ENCODE peak calls at places on chromosomes 4 and X, in eight cellular contexts. One of them, this sample, is unnamed.

GRCh38 chr4:129233691-129234090 is 137.7 kb downstream of the C4orf33 start:
- DNase-seq in tibial artery: no peak
- DNase-seq in colonic mucosa: no peak
- DNase-seq in mesendoderm: no peak
- DNase-seq in pancreas: no peak
- DNase-seq in spleen: no peak
- DNase-seq in cardiac muscle cell: no peak
- DNase-seq in PC-3: no peak
- DNase-seq in this sample: no peak

GRCh38 chrX:72635930-72636329 is 63.3 kb upstream of the HDAC8 start:
- DNase-seq in pancreas: no peak
- DNase-seq in cardiac muscle cell: no peak
- DNase-seq in mesendoderm: no peak
- DNase-seq in PC-3: no peak
- DNase-seq in tibial artery: no peak
- DNase-seq in spleen: no peak
- DNase-seq in colonic mucosa: no peak
- DNase-seq in this sample: no peak

GRCh38 chrX:22276781-22277180 is 4.1 kb downstream of the CBLL2 start:
- DNase-seq in pancreas: no peak
- DNase-seq in mesendoderm: no peak
- DNase-seq in tibial artery: no peak
- DNase-seq in PC-3: peak; percentile 22
- DNase-seq in cardiac muscle cell: no peak
- DNase-seq in spleen: no peak
- DNase-seq in colonic mucosa: no peak
- DNase-seq in this sample: no peak

GRCh38 chr4:114879916-114880315 is 233.5 kb downstream of the NDST4 start:
- DNase-seq in tibial artery: no peak
- DNase-seq in spleen: no peak
- DNase-seq in PC-3: no peak
- DNase-seq in mesendoderm: no peak
- DNase-seq in cardiac muscle cell: no peak
- DNase-seq in pancreas: no peak
- DNase-seq in colonic mucosa: no peak
- DNase-seq in this sample: no peak

GRCh38 chr4:29708473-29708872 is 1011.7 kb upstream of the PCDH7 start:
- DNase-seq in tibial artery: no peak
- DNase-seq in mesendoderm: peak; percentile 10
- DNase-seq in colonic mucosa: no peak
- DNase-seq in spleen: no peak
- DNase-seq in PC-3: peak; percentile 83
- DNase-seq in pancreas: no peak
- DNase-seq in cardiac muscle cell: no peak
- DNase-seq in this sample: no peak

GRCh38 chr4:27357283-27357682 is 496.6 kb downstream of the STIM2 start:
- DNase-seq in PC-3: peak; percentile 41
- DNase-seq in colonic mucosa: no peak
- DNase-seq in pancreas: no peak
- DNase-seq in cardiac muscle cell: peak; percentile 9
- DNase-seq in tibial artery: no peak
- DNase-seq in mesendoderm: peak; percentile 17
- DNase-seq in spleen: no peak
- DNase-seq in this sample: no peak

GRCh38 chr4:141684785-141685184 is 48.4 kb downstream of the IL15 start:
- DNase-seq in colonic mucosa: no peak
- DNase-seq in PC-3: peak; percentile 80
- DNase-seq in tibial artery: no peak
- DNase-seq in pancreas: no peak
- DNase-seq in spleen: no peak
- DNase-seq in mesendoderm: no peak
- DNase-seq in cardiac muscle cell: no peak
- DNase-seq in this sample: no peak

GRCh38 chr4:179415016-179415841 is 1973.0 kb upstream of the AGA start:
- DNase-seq in cardiac muscle cell: no peak
- DNase-seq in mesendoderm: no peak
- DNase-seq in colonic mucosa: no peak
- DNase-seq in spleen: no peak
- DNase-seq in pancreas: no peak
- DNase-seq in tibial artery: no peak
- DNase-seq in PC-3: peak; percentile 37
- DNase-seq in this sample: no peak

GRCh38 chrX:134971926-134972325 is 18.9 kb upstream of the SMIM10 start:
- DNase-seq in mesendoderm: no peak
- DNase-seq in pancreas: no peak
- DNase-seq in spleen: no peak
- DNase-seq in tibial artery: no peak
- DNase-seq in colonic mucosa: no peak
- DNase-seq in cardiac muscle cell: no peak
- DNase-seq in PC-3: no peak
- DNase-seq in this sample: no peak

GRCh38 chr4:174600391-174600790 is 78.1 kb upstream of the HPGD start:
- DNase-seq in spleen: no peak
- DNase-seq in pancreas: no peak
- DNase-seq in cardiac muscle cell: no peak
- DNase-seq in tibial artery: no peak
- DNase-seq in PC-3: peak; percentile 67
- DNase-seq in colonic mucosa: no peak
- DNase-seq in mesendoderm: no peak
- DNase-seq in this sample: no peak

GRCh38 chr4:39044947-39045734 is 12.9 kb upstream of the TMEM156 start:
- DNase-seq in mesendoderm: peak; percentile 46
- DNase-seq in colonic mucosa: no peak
- DNase-seq in spleen: peak; percentile 94
- DNase-seq in tibial artery: no peak
- DNase-seq in pancreas: peak; percentile 56
- DNase-seq in PC-3: no peak
- DNase-seq in cardiac muscle cell: peak; percentile 44
- DNase-seq in this sample: no peak

GRCh38 chr4:27702710-27703431 is 842.2 kb downstream of the STIM2 start:
- DNase-seq in PC-3: peak; percentile 49
- DNase-seq in colonic mucosa: no peak
- DNase-seq in tibial artery: no peak
- DNase-seq in spleen: no peak
- DNase-seq in cardiac muscle cell: no peak
- DNase-seq in mesendoderm: peak; percentile 65
- DNase-seq in pancreas: no peak
- DNase-seq in this sample: no peak

GRCh38 chrX:38351346-38351745 is 1.1 kb upstream of the OTC start:
- DNase-seq in PC-3: no peak
- DNase-seq in spleen: no peak
- DNase-seq in colonic mucosa: no peak
- DNase-seq in cardiac muscle cell: no peak
- DNase-seq in tibial artery: no peak
- DNase-seq in pancreas: no peak
- DNase-seq in mesendoderm: no peak
- DNase-seq in this sample: no peak

GRCh38 chr4:188417181-188417580 is 277.9 kb downstream of the TRIML1 start:
- DNase-seq in cardiac muscle cell: no peak
- DNase-seq in tibial artery: no peak
- DNase-seq in colonic mucosa: no peak
- DNase-seq in mesendoderm: peak; percentile 67
- DNase-seq in PC-3: peak; percentile 8
- DNase-seq in pancreas: no peak
- DNase-seq in spleen: no peak
- DNase-seq in this sample: no peak

GRCh38 chr4:185469539-185470154 is 1.9 kb downstream of the CCDC110 start:
- DNase-seq in mesendoderm: no peak
- DNase-seq in colonic mucosa: no peak
- DNase-seq in cardiac muscle cell: no peak
- DNase-seq in tibial artery: no peak
- DNase-seq in pancreas: no peak
- DNase-seq in spleen: peak; percentile 77
- DNase-seq in PC-3: no peak
- DNase-seq in this sample: no peak

DNA sequence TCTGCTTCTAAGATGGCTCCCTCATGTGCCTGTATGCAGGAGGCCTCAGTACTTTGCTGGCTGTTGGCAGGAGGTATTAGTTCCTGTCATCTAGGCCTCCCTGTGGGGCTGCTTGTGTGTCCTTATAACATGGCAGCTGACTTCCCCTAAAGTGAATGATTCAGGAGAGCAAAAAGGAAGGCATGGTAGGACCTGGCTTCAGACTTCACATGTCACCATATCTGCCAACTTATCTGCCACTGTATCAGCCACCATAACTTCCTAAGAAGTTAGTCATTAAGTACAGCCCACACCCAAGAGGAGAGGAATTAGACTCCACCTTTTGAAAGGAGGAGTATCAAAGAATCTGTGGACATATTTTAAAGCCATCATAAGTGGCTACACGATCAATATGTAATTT is 122.5 kb downstream of the UCHL1 start:
- DNase-seq in spleen: no peak
- DNase-seq in PC-3: no peak
- DNase-seq in colonic mucosa: no peak
- DNase-seq in pancreas: no peak
- DNase-seq in cardiac muscle cell: no peak
- DNase-seq in tibial artery: no peak
- DNase-seq in mesendoderm: no peak
- DNase-seq in this sample: no peak
- H3K4me1 ChIP-seq in spleen: peaks cover 13% of the 10 kb centered on the region
- H3K4me1 ChIP-seq in PC-3: peaks cover 12% of the 10 kb centered on the region
- H3K4me1 ChIP-seq in colonic mucosa: no peaks in the 10 kb centered on the region
- H3K4me1 ChIP-seq in pancreas: no peaks in the 10 kb centered on the region
- H3K4me1 ChIP-seq in cardiac muscle cell: no peaks in the 10 kb centered on the region
- H3K4me1 ChIP-seq in tibial artery: peaks cover 22% of the 10 kb centered on the region
- H3K4me1 ChIP-seq in mesendoderm: no peaks in the 10 kb centered on the region
- H3K4me1 ChIP-seq in this sample: no peaks in the 10 kb centered on the region

GRCh38 chr4:96003941-96004340 is 164.0 kb downstream of the PDHA2 start:
- DNase-seq in tibial artery: no peak
- DNase-seq in colonic mucosa: no peak
- DNase-seq in mesendoderm: no peak
- DNase-seq in cardiac muscle cell: peak; percentile 35
- DNase-seq in spleen: no peak
- DNase-seq in pancreas: no peak
- DNase-seq in PC-3: no peak
- DNase-seq in this sample: no peak
- H3K4me3 ChIP-seq in tibial artery: no peak overlapping the region
- H3K4me3 ChIP-seq in colonic mucosa: no peak overlapping the region
- H3K4me3 ChIP-seq in mesendoderm: no peak overlapping the region
- H3K4me3 ChIP-seq in cardiac muscle cell: no peak overlapping the region
- H3K4me3 ChIP-seq in spleen: no peak overlapping the region
- H3K4me3 ChIP-seq in pancreas: no peak overlapping the region
- H3K4me3 ChIP-seq in PC-3: no peak overlapping the region
- H3K4me3 ChIP-seq in this sample: no peak overlapping the region

GRCh38 chr4:187125062-187125461 is 401.4 kb upstream of the FAT1 start:
- DNase-seq in spleen: no peak
- DNase-seq in colonic mucosa: no peak
- DNase-seq in mesendoderm: no peak
- DNase-seq in tibial artery: no peak
- DNase-seq in PC-3: no peak
- DNase-seq in cardiac muscle cell: no peak
- DNase-seq in pancreas: no peak
- DNase-seq in this sample: no peak

GRCh38 chr4:187124311-187124710 is 400.7 kb upstream of the FAT1 start:
- DNase-seq in tibial artery: no peak
- DNase-seq in mesendoderm: no peak
- DNase-seq in pancreas: no peak
- DNase-seq in colonic mucosa: no peak
- DNase-seq in spleen: no peak
- DNase-seq in cardiac muscle cell: no peak
- DNase-seq in PC-3: no peak
- DNase-seq in this sample: no peak

GRCh38 chr4:187128226-187128625 is 404.6 kb upstream of the FAT1 start:
- DNase-seq in mesendoderm: peak; percentile 48
- DNase-seq in PC-3: peak; percentile 40
- DNase-seq in colonic mucosa: no peak
- DNase-seq in tibial artery: no peak
- DNase-seq in cardiac muscle cell: no peak
- DNase-seq in spleen: no peak
- DNase-seq in pancreas: no peak
- DNase-seq in this sample: no peak

GRCh38 chr4:187128971-187129370 is 405.3 kb upstream of the FAT1 start:
- DNase-seq in tibial artery: no peak
- DNase-seq in mesendoderm: no peak
- DNase-seq in colonic mucosa: no peak
- DNase-seq in spleen: no peak
- DNase-seq in PC-3: peak; percentile 36
- DNase-seq in pancreas: no peak
- DNase-seq in cardiac muscle cell: no peak
- DNase-seq in this sample: no peak

DNA sequence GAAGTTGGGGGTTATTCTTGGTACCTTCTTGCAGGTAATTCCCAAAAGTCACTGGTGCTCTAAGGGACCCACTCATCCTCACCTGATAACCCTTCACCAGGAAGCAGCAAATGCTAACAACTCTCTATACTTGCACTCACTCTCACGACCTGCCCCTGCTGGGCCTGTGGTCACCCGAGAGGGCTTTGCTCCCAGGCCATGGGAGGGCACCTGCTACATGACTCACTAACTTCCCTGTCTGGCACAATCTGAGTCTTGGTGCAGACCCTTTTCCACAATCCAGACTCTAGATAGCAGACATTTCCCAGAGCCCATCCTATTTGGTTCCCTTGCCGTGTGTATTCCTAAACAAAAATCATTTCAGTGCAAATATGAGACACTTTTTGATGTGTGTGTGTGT is 403.8 kb upstream of the FAT1 start:
- DNase-seq in colonic mucosa: no peak
- DNase-seq in cardiac muscle cell: no peak
- DNase-seq in pancreas: no peak
- DNase-seq in mesendoderm: no peak
- DNase-seq in PC-3: no peak
- DNase-seq in tibial artery: no peak
- DNase-seq in spleen: no peak
- DNase-seq in this sample: no peak
- H3K27ac ChIP-seq in colonic mucosa: no peak overlapping the region
- H3K27ac ChIP-seq in cardiac muscle cell: no peak overlapping the region
- H3K27ac ChIP-seq in pancreas: no peak overlapping the region
- H3K27ac ChIP-seq in mesendoderm: no peak overlapping the region
- H3K27ac ChIP-seq in PC-3: peak overlapping the region; percentile 70
- H3K27ac ChIP-seq in tibial artery: no peak overlapping the region
- H3K27ac ChIP-seq in spleen: no peak overlapping the region
- H3K27ac ChIP-seq in this sample: no peak overlapping the region

GRCh38 chr4:77859256-77859655 is 3.4 kb upstream of the MRPL1 start:
- DNase-seq in spleen: no peak
- DNase-seq in colonic mucosa: no peak
- DNase-seq in PC-3: no peak
- DNase-seq in pancreas: no peak
- DNase-seq in mesendoderm: no peak
- DNase-seq in cardiac muscle cell: no peak
- DNase-seq in tibial artery: no peak
- DNase-seq in this sample: no peak

GRCh38 chr4:77856152-77856551 is 6.5 kb upstream of the MRPL1 start:
- DNase-seq in mesendoderm: no peak
- DNase-seq in pancreas: no peak
- DNase-seq in PC-3: no peak
- DNase-seq in spleen: no peak
- DNase-seq in cardiac muscle cell: no peak
- DNase-seq in colonic mucosa: no peak
- DNase-seq in tibial artery: no peak
- DNase-seq in this sample: no peak

GRCh38 chr4:77849278-77849965 is 13.2 kb upstream of the MRPL1 start:
- DNase-seq in PC-3: no peak
- DNase-seq in mesendoderm: no peak
- DNase-seq in pancreas: no peak
- DNase-seq in cardiac muscle cell: no peak
- DNase-seq in spleen: no peak
- DNase-seq in colonic mucosa: no peak
- DNase-seq in tibial artery: no peak
- DNase-seq in this sample: no peak

GRCh38 chr4:77852892-77853495 is 9.6 kb upstream of the MRPL1 start:
- DNase-seq in PC-3: no peak
- DNase-seq in spleen: no peak
- DNase-seq in colonic mucosa: peak; percentile 25
- DNase-seq in pancreas: no peak
- DNase-seq in cardiac muscle cell: no peak
- DNase-seq in mesendoderm: no peak
- DNase-seq in tibial artery: no peak
- DNase-seq in this sample: peak; percentile 61

GRCh38 chr4:77854431-77855111 is 8.1 kb upstream of the MRPL1 start:
- DNase-seq in spleen: no peak
- DNase-seq in tibial artery: no peak
- DNase-seq in cardiac muscle cell: peak; percentile 22
- DNase-seq in pancreas: no peak
- DNase-seq in colonic mucosa: no peak
- DNase-seq in mesendoderm: no peak
- DNase-seq in PC-3: peak; percentile 22
- DNase-seq in this sample: no peak
- H3K4me1 ChIP-seq in spleen: peaks cover 49% of the 10 kb centered on the region
- H3K4me1 ChIP-seq in tibial artery: no peaks in the 10 kb centered on the region
- H3K4me1 ChIP-seq in cardiac muscle cell: no peaks in the 10 kb centered on the region
- H3K4me1 ChIP-seq in pancreas: no peaks in the 10 kb centered on the region
- H3K4me1 ChIP-seq in colonic mucosa: no peaks in the 10 kb centered on the region
- H3K4me1 ChIP-seq in mesendoderm: no peaks in the 10 kb centered on the region
- H3K4me1 ChIP-seq in PC-3: no peaks in the 10 kb centered on the region
- H3K4me1 ChIP-seq in this sample: peaks cover 30% of the 10 kb centered on the region